ENCODE peak calls at places on chromosomes 1 and 21, in four cellular contexts. Q is EL; L is NCI-H1105 treated with DMSO at 0.1 percent for 48 hours; V is activated naive CD4-positive, alpha-beta T cell. H is an unnamed sample.

GRCh38 chr21:35475768-35476167 is 426.7 kb upstream of the RUNX1 start:
- DNase-seq in Q (peak), L (no peak), V (no peak), H (peak)

GRCh38 chr1:145952903-145953302 is 4.9 kb downstream of the LIX1L start:
- DNase-seq in Q (no peak), L (no peak), V (no peak), H (no peak)

GRCh38 chr21:31553461-31553860 is 106.0 kb upstream of the SOD1 start:
- DNase-seq in Q (no peak), L (no peak), V (no peak), H (no peak)

GRCh38 chr21:21101911-21102310 is 103.7 kb downstream of the NCAM2 start:
- DNase-seq in Q (peak), L (peak), V (no peak), H (no peak)

GRCh38 chr1:233759665-233760064 is 144.8 kb upstream of the SLC35F3 start:
- DNase-seq in Q (no peak), L (no peak), V (no peak), H (no peak)

GRCh38 chr1:201602413-201603265 is 63.7 kb downstream of the NAV1 start:
- DNase-seq in Q (peak), L (no peak), V (no peak), H (no peak)

GRCh38 chr1:48036693-48037386 is 39.7 kb upstream of the TRABD2B start:
- DNase-seq in Q (no peak), L (no peak), V (no peak), H (no peak)

GRCh38 chr1:9651565-9652378 is at the start of gene PIK3CD:
- DNase-seq in Q (peak), L (peak), V (peak), H (peak)

GRCh38 chr1:9680828-9681227 is 29.3 kb downstream of the PIK3CD start:
- DNase-seq in Q (no peak), L (peak), V (no peak), H (no peak)

GRCh38 chr1:201481004-201481380 is 12.0 kb upstream of the PHLDA3 start:
- DNase-seq in Q (no peak), L (no peak), V (no peak), H (no peak)

GRCh38 chr1:40140211-40140709 is 20.9 kb upstream of the RLF start:
- DNase-seq in Q (peak), L (no peak), V (no peak), H (no peak)

GRCh38 chr1:54528613-54529012 is 19.4 kb upstream of the ACOT11 start:
- DNase-seq in Q (no peak), L (peak), V (no peak), H (no peak)

GRCh38 chr1:229710746-229711145 is 84.7 kb downstream of the URB2 start:
- DNase-seq in Q (no peak), L (no peak), V (no peak), H (no peak)

GRCh38 chr1:180674603-180675530 is 43.0 kb downstream of the XPR1 start:
- DNase-seq in Q (no peak), L (no peak), V (no peak), H (no peak)

GRCh38 chr1:39845569-39846566 is 37.4 kb downstream of the TRIT1 start:
- DNase-seq in Q (peak), L (peak), V (peak), H (peak)

GRCh38 chr21:33419538-33420123 is 16.4 kb downstream of the IFNGR2 start:
- DNase-seq in Q (peak), L (no peak), V (no peak), H (no peak)

GRCh38 chr1:236321101-236321500 is 39.3 kb upstream of the ERO1B start:
- DNase-seq in Q (no peak), L (no peak), V (no peak), H (peak)

GRCh38 chr1:245278846-245279245 is 124.1 kb downstream of the KIF26B start:
- DNase-seq in Q (no peak), L (no peak), V (no peak), H (no peak)

GRCh38 chr1:39964552-39964951 is 9.6 kb downstream of the MFSD2A start:
- DNase-seq in Q (no peak), L (no peak), V (no peak), H (no peak)

GRCh38 chr1:89606227-89606945 is 26.5 kb upstream of the LRRC8C start:
- DNase-seq in Q (no peak), L (no peak), V (no peak), H (no peak)

GRCh38 chr1:163093169-163093568 is 24.0 kb downstream of the RGS4 start:
- DNase-seq in Q (no peak), L (no peak), V (no peak), H (no peak)

GRCh38 chr1:206892351-206892984 is 4.8 kb upstream of the IL24 start:
- DNase-seq in Q (peak), L (no peak), V (no peak), H (peak)

GRCh38 chr1:228781161-228781771 is 46.0 kb downstream of the RHOU start:
- DNase-seq in Q (peak), L (peak), V (no peak), H (peak)

GRCh38 chr21:40841524-40842196 is 5.3 kb downstream of the DSCAM start:
- DNase-seq in Q (peak), L (peak), V (no peak), H (peak)

GRCh38 chr1:245687636-245688535 is 533.1 kb downstream of the KIF26B start:
- DNase-seq in Q (no peak), L (no peak), V (no peak), H (no peak)

GRCh38 chr1:110487676-110488075 is 31.3 kb downstream of the KCNA10 start:
- DNase-seq in Q (no peak), L (no peak), V (no peak), H (no peak)

H was measured in NCI-H2171 treated with DMSO at 0.1 percent for 48 hours.